ENCODE peak calls at places on chromosomes 11 and 22, in seven cellular contexts. S, X, F, Q, G, D and B are unnamed samples.

GRCh38 chr11:77267910-77268309 is 33.6 kb downstream of the GDPD4 start:
- DNase-seq in X (no peak), G (peak; percentile 90), S (no peak), F (peak; percentile 23), D (no peak), Q (no peak), B (no peak)

GRCh38 chr22:49930128-49930527 is 11.7 kb downstream of the CRELD2 start:
- DNase-seq in S (no peak), X (no peak), F (no peak), Q (no peak), D (no peak), G (no peak), B (no peak)

GRCh38 chr11:10288316-10288715 is 5.7 kb downstream of the SBF2 start:
- DNase-seq in S (no peak), Q (no peak), X (no peak), D (no peak), F (no peak), G (no peak), B (no peak)

GRCh38 chr22:45101828-45102227 is 61.9 kb upstream of the NUP50 start:
- DNase-seq in F (peak; percentile 78), Q (no peak), G (peak; percentile 72), D (peak; percentile 78), X (peak; percentile 30), S (peak; percentile 87), B (no peak)

GRCh38 chr11:74444173-74444832 is 23.0 kb downstream of the KCNE3 start:
- DNase-seq in Q (no peak), S (no peak), G (no peak), X (no peak), F (no peak), D (no peak), B (no peak)

GRCh38 chr11:60848714-60849151 is 6.8 kb downstream of the CCDC86 start:
- DNase-seq in D (no peak), F (no peak), G (no peak), X (no peak), S (no peak), Q (no peak), B (no peak)

GRCh38 chr11:67252831-67253239 is 13.4 kb upstream of the GRK2 start:
- DNase-seq in S (no peak), G (peak; percentile 51), X (no peak), Q (no peak), D (no peak), F (peak; percentile 63), B (no peak)

GRCh38 chr11:68358416-68358815 is 46.0 kb downstream of the LRP5 start:
- DNase-seq in X (no peak), D (no peak), F (no peak), S (no peak), Q (no peak), G (no peak), B (no peak)

GRCh38 chr22:45876136-45877035 is 100.6 kb downstream of the WNT7B start:
- DNase-seq in S (peak; percentile 63), Q (peak; percentile 48), X (no peak), G (no peak), F (no peak), D (peak; percentile 4), B (no peak)

GRCh38 chr11:77170107-77170506 is 42.1 kb downstream of the MYO7A start:
- DNase-seq in D (no peak), Q (no peak), X (no peak), G (no peak), S (no peak), F (no peak), B (no peak)

GRCh38 chr11:33996498-33997454 is 54.8 kb upstream of the CAPRIN1 start:
- DNase-seq in S (no peak), F (peak; percentile 79), G (peak; percentile 75), Q (peak; percentile 71), D (peak; percentile 80), X (peak; percentile 74), B (peak; percentile 79)

GRCh38 chr11:14626650-14627049 is 17.0 kb upstream of the PDE3B start:
- DNase-seq in X (no peak), Q (no peak), G (no peak), F (no peak), D (no peak), S (no peak), B (no peak)

GRCh38 chr11:19474954-19475811 is 234.4 kb upstream of the E2F8 start:
- DNase-seq in S (no peak), G (no peak), X (no peak), D (no peak), Q (no peak), F (no peak), B (no peak)

GRCh38 chr11:17519486-17519885 is 24.7 kb downstream of the USH1C start:
- DNase-seq in S (no peak), G (no peak), D (no peak), Q (no peak), X (no peak), F (no peak), B (no peak)

GRCh38 chr11:2547806-2548205 is 103.0 kb downstream of the KCNQ1 start:
- DNase-seq in F (no peak), G (no peak), X (no peak), S (peak; percentile 51), Q (peak; percentile 44), D (no peak), B (no peak)

GRCh38 chr22:33326540-33327295 is 268.5 kb upstream of the SYN3 start:
- DNase-seq in D (no peak), Q (no peak), S (no peak), F (no peak), X (no peak), G (no peak), B (no peak)